ENCODE peak calls at places on chromosome 7, in four cellular contexts. One of them, this sample, is unnamed.
A peak's percentile ranks its signal among the peaks of the same experiment; 100 is the strongest.

GRCh38 chr7:29412912-29413311 is 150.7 kb upstream of the PRR15 start:
- DNase-seq in endothelial cell of umbilical vein: no peak
- DNase-seq in CD8-positive, alpha-beta memory T cell: no peak
- DNase-seq in GM23248: peak; percentile 18
- DNase-seq in this sample: no peak

GRCh38 chr7:128167316-128167691 is 73.8 kb upstream of the LEP start:
- DNase-seq in endothelial cell of umbilical vein: no peak
- DNase-seq in CD8-positive, alpha-beta memory T cell: no peak
- DNase-seq in GM23248: peak; percentile 82
- DNase-seq in this sample: no peak

GRCh38 chr7:128937647-128938523 is at the start of gene IRF5:
- DNase-seq in endothelial cell of umbilical vein: no peak
- DNase-seq in CD8-positive, alpha-beta memory T cell: no peak
- DNase-seq in GM23248: peak; percentile 34
- DNase-seq in this sample: no peak

GRCh38 chr7:32039000-32039756 is 31.0 kb downstream of the PDE1C start:
- DNase-seq in endothelial cell of umbilical vein: no peak
- DNase-seq in CD8-positive, alpha-beta memory T cell: no peak
- DNase-seq in GM23248: no peak
- DNase-seq in this sample: no peak

GRCh38 chr7:155266440-155266839 is 31.2 kb upstream of the INSIG1 start:
- DNase-seq in endothelial cell of umbilical vein: no peak
- DNase-seq in CD8-positive, alpha-beta memory T cell: no peak
- DNase-seq in GM23248: no peak
- DNase-seq in this sample: no peak

GRCh38 chr7:134778941-134779740 is at the start of gene CALD1:
- DNase-seq in endothelial cell of umbilical vein: peak; percentile 99
- DNase-seq in CD8-positive, alpha-beta memory T cell: no peak
- DNase-seq in GM23248: peak; percentile 97
- DNase-seq in this sample: no peak

GRCh38 chr7:90232440-90232839 is 12.5 kb upstream of the CFAP69 start:
- DNase-seq in endothelial cell of umbilical vein: peak; percentile 70
- DNase-seq in CD8-positive, alpha-beta memory T cell: no peak
- DNase-seq in GM23248: no peak
- DNase-seq in this sample: no peak

GRCh38 chr7:97639036-97639435 is 92.8 kb upstream of the TAC1 start:
- DNase-seq in endothelial cell of umbilical vein: no peak
- DNase-seq in CD8-positive, alpha-beta memory T cell: no peak
- DNase-seq in GM23248: peak; percentile 0
- DNase-seq in this sample: no peak

GRCh38 chr7:101501351-101501750 is 127.7 kb downstream of the MYL10 start:
- DNase-seq in endothelial cell of umbilical vein: no peak
- DNase-seq in CD8-positive, alpha-beta memory T cell: no peak
- DNase-seq in GM23248: no peak
- DNase-seq in this sample: no peak

GRCh38 chr7:155495440-155496248 is 37.7 kb downstream of the EN2 start:
- DNase-seq in endothelial cell of umbilical vein: no peak
- DNase-seq in CD8-positive, alpha-beta memory T cell: no peak
- DNase-seq in GM23248: no peak
- DNase-seq in this sample: no peak

GRCh38 chr7:94612253-94612652 is 43.7 kb downstream of the SGCE start:
- DNase-seq in endothelial cell of umbilical vein: no peak
- DNase-seq in CD8-positive, alpha-beta memory T cell: no peak
- DNase-seq in GM23248: no peak
- DNase-seq in this sample: no peak
- H3K4me1 ChIP-seq in endothelial cell of umbilical vein: no peaks in the 10 kb centered on the region
- H3K4me1 ChIP-seq in CD8-positive, alpha-beta memory T cell: no peaks in the 10 kb centered on the region
- H3K4me1 ChIP-seq in GM23248: no peaks in the 10 kb centered on the region
- H3K4me1 ChIP-seq in this sample: no peaks in the 10 kb centered on the region

GRCh38 chr7:35036361-35037171 is 719 bp downstream of the DPY19L1 start:
- DNase-seq in endothelial cell of umbilical vein: peak; percentile 77
- DNase-seq in CD8-positive, alpha-beta memory T cell: peak; percentile 37
- DNase-seq in GM23248: peak; percentile 83
- DNase-seq in this sample: peak; percentile 29

GRCh38 chr7:35038340-35038738 is 1.1 kb upstream of the DPY19L1 start:
- DNase-seq in endothelial cell of umbilical vein: no peak
- DNase-seq in CD8-positive, alpha-beta memory T cell: no peak
- DNase-seq in GM23248: no peak
- DNase-seq in this sample: no peak

GRCh38 chr7:35037211-35037525 is at the start of gene DPY19L1:
- DNase-seq in endothelial cell of umbilical vein: no peak
- DNase-seq in CD8-positive, alpha-beta memory T cell: no peak
- DNase-seq in GM23248: no peak
- DNase-seq in this sample: no peak

GRCh38 chr7:35037526-35038339 is 448 bp upstream of the DPY19L1 start:
- DNase-seq in endothelial cell of umbilical vein: peak; percentile 89
- DNase-seq in CD8-positive, alpha-beta memory T cell: peak; percentile 91
- DNase-seq in GM23248: peak; percentile 99
- DNase-seq in this sample: peak; percentile 64

GRCh38 chr7:35035511-35035921 is 1.8 kb downstream of the DPY19L1 start:
- DNase-seq in endothelial cell of umbilical vein: peak; percentile 51
- DNase-seq in CD8-positive, alpha-beta memory T cell: peak; percentile 1
- DNase-seq in GM23248: peak; percentile 52
- DNase-seq in this sample: peak; percentile 37
- H3K27ac ChIP-seq in endothelial cell of umbilical vein: peak overlapping the region; percentile 91
- H3K27ac ChIP-seq in CD8-positive, alpha-beta memory T cell: peak overlapping the region; percentile 79
- H3K27ac ChIP-seq in GM23248: peak overlapping the region; percentile 52
- H3K27ac ChIP-seq in this sample: peak overlapping the region; percentile 62

DNA sequence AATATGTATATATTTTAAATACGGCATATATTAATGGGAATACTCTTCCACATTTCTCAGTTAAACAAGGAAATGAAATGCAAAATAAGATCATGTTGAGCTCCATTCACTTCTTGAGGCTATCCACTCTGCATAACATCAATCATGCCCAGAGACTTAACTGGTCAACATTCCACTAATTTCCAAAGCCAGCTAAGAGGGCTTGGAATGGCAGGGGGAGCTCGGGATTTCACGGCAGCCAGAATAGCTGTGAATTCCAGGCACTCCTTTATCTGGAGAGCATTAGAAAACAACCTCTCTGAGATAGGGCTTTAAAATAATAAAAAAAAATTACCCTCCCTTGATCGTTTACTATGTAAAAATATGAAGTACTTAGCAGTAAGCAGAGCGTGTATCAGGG is 194.9 kb upstream of the CDCA7L start:
- DNase-seq in endothelial cell of umbilical vein: no peak
- DNase-seq in CD8-positive, alpha-beta memory T cell: no peak
- DNase-seq in GM23248: no peak
- DNase-seq in this sample: no peak
- H3K4me1 ChIP-seq in endothelial cell of umbilical vein: no peaks in the 10 kb centered on the region
- H3K4me1 ChIP-seq in CD8-positive, alpha-beta memory T cell: no peaks in the 10 kb centered on the region
- H3K4me1 ChIP-seq in GM23248: peaks cover 17% of the 10 kb centered on the region
- H3K4me1 ChIP-seq in this sample: no peaks in the 10 kb centered on the region

DNA sequence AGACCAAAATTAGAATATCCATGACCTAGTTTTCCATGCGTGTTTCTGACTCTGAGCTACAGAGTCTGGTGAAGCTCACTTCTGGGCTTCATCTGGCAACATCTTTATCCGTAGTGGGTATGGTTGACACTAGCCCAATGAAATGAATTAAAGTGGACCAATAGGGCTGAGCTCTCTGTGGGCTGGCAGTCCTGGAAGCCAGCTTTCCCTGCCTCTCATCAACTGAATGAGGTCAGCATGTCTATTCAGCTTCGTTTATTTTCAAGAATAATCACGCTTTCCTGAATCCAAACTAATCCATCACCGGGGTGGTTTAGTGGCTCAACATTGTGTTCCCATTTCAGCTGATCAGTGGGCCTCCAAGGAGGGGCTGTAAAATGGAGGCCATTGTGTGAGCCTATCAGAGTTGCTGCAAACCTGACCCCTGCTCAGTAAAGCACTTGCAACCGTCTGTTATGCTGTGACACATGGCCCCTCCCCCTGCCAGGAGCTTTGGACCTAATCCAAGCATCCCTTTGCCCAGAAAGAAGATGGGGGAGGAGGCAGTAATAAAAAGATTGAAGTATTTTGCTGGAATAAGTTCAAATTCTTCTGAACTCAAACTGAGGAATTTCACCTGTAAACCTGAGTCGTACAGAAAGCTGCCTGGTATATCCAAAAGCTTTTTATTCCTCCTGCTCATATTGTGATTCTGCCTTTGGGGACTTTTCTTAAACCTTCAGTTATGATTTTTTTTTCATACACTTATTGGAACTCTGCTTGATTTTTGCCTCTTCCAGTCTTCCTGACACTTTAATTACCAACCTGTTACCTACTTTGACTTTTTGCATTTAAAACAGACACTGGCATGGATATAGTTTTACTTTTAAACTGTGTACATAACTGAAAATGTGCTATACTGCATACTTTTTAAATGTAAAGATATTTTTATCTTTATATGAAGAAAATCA is 35.5 kb downstream of the CAV1 start:
- DNase-seq in endothelial cell of umbilical vein: no peak
- DNase-seq in CD8-positive, alpha-beta memory T cell: no peak
- DNase-seq in GM23248: no peak
- DNase-seq in this sample: no peak
- H3K27ac ChIP-seq in endothelial cell of umbilical vein: no peak overlapping the region
- H3K27ac ChIP-seq in CD8-positive, alpha-beta memory T cell: no peak overlapping the region
- H3K27ac ChIP-seq in GM23248: peak overlapping the region; percentile 41
- H3K27ac ChIP-seq in this sample: no peak overlapping the region

DNA sequence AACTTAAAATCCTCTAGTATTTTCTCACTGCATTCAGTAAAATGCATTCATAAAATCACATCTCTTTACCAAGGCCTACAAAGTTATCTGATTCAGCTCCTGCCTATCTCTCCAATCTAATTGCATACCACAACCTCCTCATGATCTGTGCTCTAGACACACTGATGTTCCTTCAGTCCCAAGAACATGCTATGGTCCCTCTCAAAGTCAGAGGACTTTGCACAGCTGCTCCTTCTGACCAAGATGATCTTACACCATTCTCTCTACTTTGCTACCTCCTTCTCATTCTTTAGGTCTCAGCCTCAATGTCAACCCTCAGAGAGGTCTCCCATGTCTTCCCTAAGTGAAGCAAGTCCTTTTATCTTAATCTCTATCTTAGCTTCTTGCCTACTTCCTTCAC is 45.5 kb downstream of the CAV1 start:
- DNase-seq in endothelial cell of umbilical vein: no peak
- DNase-seq in CD8-positive, alpha-beta memory T cell: no peak
- DNase-seq in GM23248: peak; percentile 33
- DNase-seq in this sample: no peak
- H3K4me1 ChIP-seq in endothelial cell of umbilical vein: peaks cover 44% of the 10 kb centered on the region
- H3K4me1 ChIP-seq in CD8-positive, alpha-beta memory T cell: no peaks in the 10 kb centered on the region
- H3K4me1 ChIP-seq in GM23248: peaks cover 88% of the 10 kb centered on the region
- H3K4me1 ChIP-seq in this sample: no peaks in the 10 kb centered on the region

GRCh38 chr7:20826243-20826642 is 39.6 kb upstream of the SP8 start:
- DNase-seq in endothelial cell of umbilical vein: no peak
- DNase-seq in CD8-positive, alpha-beta memory T cell: no peak
- DNase-seq in GM23248: no peak
- DNase-seq in this sample: no peak
- H3K27ac ChIP-seq in endothelial cell of umbilical vein: no peak overlapping the region
- H3K27ac ChIP-seq in CD8-positive, alpha-beta memory T cell: no peak overlapping the region
- H3K27ac ChIP-seq in GM23248: no peak overlapping the region
- H3K27ac ChIP-seq in this sample: no peak overlapping the region

This sample was measured in naive thymus-derived CD4-positive, alpha-beta T cell.